ENCODE peak calls at places on chromosomes 1 and 21, in eight cellular contexts. U is epithelial cell of esophagus; L is NCI-H345; C is sigmoid colon; F is heart left ventricle; S is hypothalamus; Z is stimulated activated CD8-positive, alpha-beta memory T cell treated with anti-CD3 and anti-CD28 coated beads, Interleukin-15, amount 100 ng/mL, for 1 hour; X is GF-D8. H is an unnamed sample.

GRCh38 chr1:23772049-23772853 is 6.0 kb upstream of the PITHD1 start:
- DNase-seq in C (peak), U (peak), Z (peak), X (no peak), L (peak), S (peak), F (peak), H (peak)

GRCh38 chr1:227883641-227884301 is 64.0 kb downstream of the WNT9A start:
- DNase-seq in Z (no peak), L (no peak), C (peak), F (peak), X (no peak), U (no peak), S (no peak), H (no peak)

GRCh38 chr1:8481650-8482380 is 163.9 kb downstream of the SLC45A1 start:
- DNase-seq in Z (no peak), C (no peak), S (no peak), U (no peak), F (no peak), L (no peak), X (no peak), H (no peak)

GRCh38 chr1:28775121-28775942 is 36.6 kb upstream of the OPRD1 start:
- DNase-seq in X (no peak), Z (peak), U (peak), L (peak), C (peak), F (peak), S (peak), H (peak)

GRCh38 chr1:209490013-209490412 is 93.5 kb upstream of the CAMK1G start:
- DNase-seq in C (no peak), X (no peak), F (no peak), U (peak), Z (no peak), S (no peak), L (no peak), H (peak)

GRCh38 chr1:21546122-21546825 is 37.1 kb downstream of the ALPL start:
- DNase-seq in Z (no peak), F (peak), L (no peak), X (no peak), S (no peak), U (no peak), C (no peak), H (no peak)

GRCh38 chr1:43234267-43234666 is 35.5 kb upstream of the TMEM125 start:
- DNase-seq in Z (no peak), U (no peak), S (no peak), F (no peak), X (no peak), C (no peak), L (no peak), H (no peak)

GRCh38 chr21:44702111-44702972 is 5.4 kb downstream of the KRTAP10-12 start:
- DNase-seq in Z (no peak), X (no peak), U (no peak), L (peak), F (no peak), C (no peak), S (no peak), H (no peak)

GRCh38 chr1:55310517-55310927 is 95.4 kb upstream of the USP24 start:
- DNase-seq in C (no peak), L (no peak), U (peak), Z (no peak), F (no peak), S (no peak), X (no peak), H (no peak)

GRCh38 chr21:42009018-42009830 is 936 bp downstream of the ZBTB21 start:
- DNase-seq in S (peak), U (peak), X (peak), C (peak), F (peak), L (peak), Z (no peak), H (peak)

GRCh38 chr1:33684346-33685122 is 179.3 kb upstream of the HMGB4 start:
- DNase-seq in F (no peak), X (no peak), C (no peak), L (peak), U (no peak), Z (no peak), S (no peak), H (no peak)

GRCh38 chr1:50266509-50266908 is 156.7 kb downstream of the DMRTA2 start:
- DNase-seq in S (no peak), F (no peak), Z (no peak), L (no peak), C (no peak), X (no peak), U (no peak), H (no peak)

GRCh38 chr1:230509281-230509977 is 83.3 kb upstream of the PGBD5 start:
- DNase-seq in X (no peak), S (no peak), F (no peak), C (no peak), L (no peak), U (peak), Z (no peak), H (no peak)

GRCh38 chr21:37711294-37711844 is 204.9 kb downstream of the KCNJ6 start:
- DNase-seq in S (no peak), U (no peak), F (no peak), C (no peak), L (no peak), Z (no peak), X (no peak), H (no peak)

GRCh38 chr1:54110991-54111390 is 41.8 kb downstream of the CDCP2 start:
- DNase-seq in F (no peak), L (no peak), C (no peak), S (no peak), Z (no peak), X (no peak), U (no peak), H (no peak)

GRCh38 chr21:26469789-26470188 is 103.3 kb downstream of the CYYR1 start:
- DNase-seq in Z (no peak), L (no peak), X (peak), U (peak), C (no peak), S (no peak), F (no peak), H (no peak)

GRCh38 chr1:155186955-155187891 is 13.6 kb downstream of the TRIM46 start:
- DNase-seq in L (no peak), C (peak), X (no peak), U (no peak), Z (no peak), F (peak), S (no peak), H (no peak)

GRCh38 chr1:175042650-175043049 is 19.4 kb upstream of the MRPS14 start:
- DNase-seq in X (no peak), Z (no peak), S (no peak), C (no peak), U (no peak), F (no peak), L (no peak), H (no peak)

GRCh38 chr1:198656500-198656932 is 17.7 kb downstream of the PTPRC start:
- DNase-seq in Z (peak), S (no peak), U (peak), C (peak), F (peak), X (peak), L (no peak), H (no peak)

GRCh38 chr1:3981746-3982505 is 81.9 kb upstream of the C1orf174 start:
- DNase-seq in F (no peak), X (no peak), S (no peak), Z (no peak), U (no peak), L (no peak), C (no peak), H (no peak)

GRCh38 chr1:86787626-86788025 is 83.2 kb downstream of the SH3GLB1 start:
- DNase-seq in F (no peak), U (no peak), C (no peak), L (no peak), S (no peak), Z (no peak), X (no peak), H (no peak)

GRCh38 chr1:237890822-237891221 is at the start of gene ZP4:
- DNase-seq in X (no peak), L (no peak), Z (no peak), S (no peak), F (no peak), C (no peak), U (no peak), H (no peak)

GRCh38 chr1:147585640-147586383 is 44.5 kb downstream of the BCL9 start:
- DNase-seq in C (no peak), U (no peak), X (no peak), L (no peak), S (no peak), Z (no peak), F (no peak), H (no peak)

GRCh38 chr1:22452401-22452963 is 831 bp downstream of the ZBTB40 start:
- DNase-seq in Z (no peak), U (peak), L (peak), C (no peak), S (peak), F (peak), X (peak), H (peak)

GRCh38 chr1:110918016-110918415 is 45.1 kb downstream of the CD53 start:
- DNase-seq in C (no peak), X (no peak), Z (no peak), S (no peak), L (no peak), U (no peak), F (no peak), H (no peak)

GRCh38 chr1:13517193-13517812 is 3.5 kb upstream of the LRRC38 start:
- DNase-seq in U (no peak), F (no peak), X (no peak), Z (no peak), L (no peak), S (peak), C (no peak), H (peak)

GRCh38 chr1:7752512-7753417 is 18.3 kb upstream of the VAMP3 start:
- DNase-seq in Z (peak), X (no peak), U (peak), L (peak), S (peak), C (peak), F (peak), H (peak)

GRCh38 chr1:44289530-44289929 is 65.5 kb downstream of the ERI3 start:
- DNase-seq in Z (no peak), C (no peak), X (no peak), S (no peak), F (no peak), U (no peak), L (no peak), H (no peak)

GRCh38 chr1:29991025-29991424 is 732.4 kb downstream of the MATN1 start:
- DNase-seq in C (no peak), U (no peak), X (no peak), L (no peak), F (no peak), S (no peak), Z (no peak), H (no peak)

GRCh38 chr1:6048179-6048867 is 2.6 kb downstream of the KCNAB2 start:
- DNase-seq in S (no peak), F (no peak), X (no peak), L (no peak), Z (no peak), U (no peak), C (no peak), H (no peak)

GRCh38 chr1:152220166-152221163 is 3.5 kb downstream of the HRNR start:
- DNase-seq in S (no peak), U (no peak), C (peak), L (no peak), F (no peak), Z (no peak), X (no peak), H (no peak)

GRCh38 chr1:11541956-11542355 is 63.0 kb downstream of the DISP3 start:
- DNase-seq in L (peak), F (no peak), S (no peak), Z (no peak), U (no peak), X (no peak), C (no peak), H (no peak)

GRCh38 chr1:239383714-239384113 is 2.7 kb upstream of the CHRM3 start:
- DNase-seq in Z (no peak), X (no peak), L (no peak), C (no peak), S (no peak), U (no peak), F (no peak), H (no peak)

GRCh38 chr1:47443530-47444316 is 5.9 kb downstream of the FOXD2 start:
- DNase-seq in U (no peak), L (no peak), F (no peak), S (no peak), C (no peak), X (no peak), Z (no peak), H (no peak)

H was measured in SK-MEL-5.